ENCODE peak calls at places on chromosomes 3 and 15, in seven cellular contexts. H is B cell, B is IMR-90, N is hepatocyte, Z is fibroblast of lung, A is endothelial cell of umbilical vein, C is PC-3. L is an unnamed sample.

GRCh38 chr3:19735111-19735510 is 198.9 kb downstream of the EFHB start:
- DNase-seq in H (no peak), A (no peak), C (no peak), Z (no peak), B (no peak), N (peak), L (no peak)

GRCh38 chr15:68409736-68410370 is 22.1 kb downstream of the ITGA11 start:
- DNase-seq in B (no peak), Z (no peak), A (no peak), H (no peak), N (no peak), C (no peak), L (no peak)

GRCh38 chr15:72859023-72859756 is 75.6 kb upstream of the ADPGK start:
- DNase-seq in A (no peak), N (peak), B (no peak), Z (no peak), C (no peak), H (no peak), L (no peak)

GRCh38 chr15:29651476-29652072 is 170.7 kb downstream of the TJP1 start:
- DNase-seq in C (no peak), A (no peak), H (no peak), Z (no peak), N (no peak), B (no peak), L (no peak)

GRCh38 chr3:115581347-115582135 is 41.8 kb upstream of the GAP43 start:
- DNase-seq in Z (peak), C (peak), A (no peak), N (peak), H (no peak), B (peak), L (peak)

GRCh38 chr3:143070977-143071551 is 48.5 kb upstream of the CHST2 start:
- DNase-seq in Z (peak), A (no peak), C (peak), H (no peak), B (peak), N (peak), L (peak)

GRCh38 chr3:155386817-155387403 is 93.4 kb upstream of the STRIT1 start:
- DNase-seq in N (no peak), Z (peak), C (no peak), A (no peak), H (no peak), B (no peak), L (no peak)

GRCh38 chr3:72336821-72337479 is 511.3 kb downstream of the SHQ1 start:
- DNase-seq in B (peak), C (peak), A (peak), Z (peak), H (no peak), N (peak), L (peak)

GRCh38 chr15:47987461-47987860 is 133.3 kb upstream of the SLC24A5 start:
- DNase-seq in N (no peak), Z (no peak), H (no peak), C (no peak), A (no peak), B (no peak), L (no peak)

GRCh38 chr3:177905895-177906511 is 630.2 kb upstream of the KCNMB2 start:
- DNase-seq in C (peak), H (no peak), Z (peak), A (peak), B (peak), N (no peak), L (peak)

GRCh38 chr3:30473374-30474051 is 132.9 kb upstream of the TGFBR2 start:
- DNase-seq in C (peak), N (no peak), H (no peak), Z (peak), A (no peak), B (peak), L (peak)

GRCh38 chr3:190217081-190217480 is 96.4 kb upstream of the P3H2 start:
- DNase-seq in B (peak), Z (peak), H (no peak), N (no peak), C (peak), A (no peak), L (peak)

GRCh38 chr15:48112242-48112641 is 8.5 kb upstream of the SLC24A5 start:
- DNase-seq in Z (peak), A (peak), C (peak), H (no peak), N (peak), B (peak), L (peak)

GRCh38 chr3:193742628-193743027 is 149.6 kb downstream of the OPA1 start:
- DNase-seq in C (no peak), B (no peak), H (no peak), A (no peak), Z (no peak), N (no peak), L (no peak)

GRCh38 chr3:15514663-15515357 is 6.7 kb downstream of the COLQ start:
- DNase-seq in A (no peak), N (no peak), Z (no peak), C (no peak), H (no peak), B (peak), L (no peak)

GRCh38 chr15:63501256-63502089 is 2.9 kb upstream of the USP3 start:
- DNase-seq in B (peak), A (peak), N (peak), H (no peak), C (peak), Z (peak), L (peak)

GRCh38 chr15:50810128-50810527 is 44.6 kb upstream of the SPPL2A start:
- DNase-seq in N (no peak), C (no peak), A (no peak), Z (no peak), H (no peak), B (no peak), L (no peak)

GRCh38 chr15:52427804-52428203 is 100.9 kb downstream of the MYO5A start:
- DNase-seq in B (peak), A (no peak), C (peak), Z (peak), H (no peak), N (peak), L (peak)

GRCh38 chr3:148466143-148466542 is 231.6 kb upstream of the AGTR1 start:
- DNase-seq in C (peak), B (peak), N (no peak), H (no peak), Z (no peak), A (peak), L (peak)

GRCh38 chr15:55789066-55789660 is 46.2 kb upstream of the PRTG start:
- DNase-seq in H (no peak), Z (no peak), C (peak), A (no peak), N (no peak), B (no peak), L (no peak)

GRCh38 chr3:194617827-194618226 is 15.4 kb downstream of the TMEM44 start:
- DNase-seq in B (peak), C (peak), Z (peak), N (no peak), H (no peak), A (no peak), L (peak)

GRCh38 chr3:111152506-111152905 is 80.9 kb downstream of the NECTIN3 start:
- DNase-seq in Z (peak), H (no peak), B (peak), C (no peak), N (no peak), A (no peak), L (peak)

GRCh38 chr3:131794766-131795381 is 239.9 kb downstream of the CPNE4 start:
- DNase-seq in A (peak), N (peak), C (peak), B (peak), Z (peak), H (peak), L (peak)

GRCh38 chr3:49703443-49703927 is 14.1 kb downstream of the RNF123 start:
- DNase-seq in N (peak), C (peak), B (peak), A (peak), H (peak), Z (peak), L (peak)

GRCh38 chr15:29312387-29312786 is 42.8 kb upstream of the NSMCE3 start:
- DNase-seq in N (no peak), H (no peak), B (peak), C (peak), A (no peak), Z (peak), L (peak)

GRCh38 chr3:84082726-84083125 is 876.1 kb upstream of the CADM2 start:
- DNase-seq in A (no peak), N (no peak), C (peak), H (no peak), B (no peak), Z (no peak), L (no peak)

GRCh38 chr3:84074767-84075166 is 884.0 kb upstream of the CADM2 start:
- DNase-seq in C (no peak), B (no peak), N (no peak), A (no peak), Z (no peak), H (no peak), L (no peak)

DNA sequence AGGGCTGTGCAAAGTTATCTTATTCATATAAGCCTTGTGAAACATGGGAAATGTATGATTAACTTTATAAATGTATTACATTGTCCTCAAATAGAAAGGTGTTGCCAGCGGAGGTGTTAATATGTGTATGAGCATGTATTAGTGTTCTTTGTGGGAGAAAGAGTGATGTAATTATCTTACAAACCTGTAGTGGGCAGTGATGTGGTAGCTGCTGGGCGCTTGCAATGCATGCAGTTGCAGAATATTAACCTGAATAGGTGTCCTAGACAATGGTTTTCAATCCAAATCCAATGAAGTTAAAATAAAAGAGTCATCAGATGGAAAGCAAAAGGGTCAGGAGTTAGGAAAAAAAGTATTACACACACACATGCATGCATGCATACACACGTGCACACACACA is 881.3 kb upstream of the CADM2 start:
- DNase-seq in A (no peak), H (no peak), C (peak), N (peak), B (no peak), Z (no peak), L (peak)
- TF ChIP-seq CTCF in A (no peak), H (no peak), C (peak), N (peak), B (peak), Z (no peak), L (peak)

GRCh38 chr15:43513550-43513949 is 3.9 kb upstream of the MAP1A start:
- DNase-seq in N (no peak), H (no peak), A (no peak), C (peak), B (peak), Z (no peak), L (no peak)

GRCh38 chr15:43510230-43511011 is 7.0 kb upstream of the MAP1A start:
- DNase-seq in C (peak), Z (peak), N (peak), A (peak), H (peak), B (peak), L (peak)

GRCh38 chr15:43509002-43509922 is 8.1 kb upstream of the MAP1A start:
- DNase-seq in C (no peak), H (no peak), N (no peak), B (no peak), Z (no peak), A (no peak), L (peak)

GRCh38 chr15:43509923-43510229 is 7.5 kb upstream of the MAP1A start:
- DNase-seq in N (peak), B (no peak), Z (no peak), H (no peak), A (no peak), C (no peak), L (no peak)

DNA sequence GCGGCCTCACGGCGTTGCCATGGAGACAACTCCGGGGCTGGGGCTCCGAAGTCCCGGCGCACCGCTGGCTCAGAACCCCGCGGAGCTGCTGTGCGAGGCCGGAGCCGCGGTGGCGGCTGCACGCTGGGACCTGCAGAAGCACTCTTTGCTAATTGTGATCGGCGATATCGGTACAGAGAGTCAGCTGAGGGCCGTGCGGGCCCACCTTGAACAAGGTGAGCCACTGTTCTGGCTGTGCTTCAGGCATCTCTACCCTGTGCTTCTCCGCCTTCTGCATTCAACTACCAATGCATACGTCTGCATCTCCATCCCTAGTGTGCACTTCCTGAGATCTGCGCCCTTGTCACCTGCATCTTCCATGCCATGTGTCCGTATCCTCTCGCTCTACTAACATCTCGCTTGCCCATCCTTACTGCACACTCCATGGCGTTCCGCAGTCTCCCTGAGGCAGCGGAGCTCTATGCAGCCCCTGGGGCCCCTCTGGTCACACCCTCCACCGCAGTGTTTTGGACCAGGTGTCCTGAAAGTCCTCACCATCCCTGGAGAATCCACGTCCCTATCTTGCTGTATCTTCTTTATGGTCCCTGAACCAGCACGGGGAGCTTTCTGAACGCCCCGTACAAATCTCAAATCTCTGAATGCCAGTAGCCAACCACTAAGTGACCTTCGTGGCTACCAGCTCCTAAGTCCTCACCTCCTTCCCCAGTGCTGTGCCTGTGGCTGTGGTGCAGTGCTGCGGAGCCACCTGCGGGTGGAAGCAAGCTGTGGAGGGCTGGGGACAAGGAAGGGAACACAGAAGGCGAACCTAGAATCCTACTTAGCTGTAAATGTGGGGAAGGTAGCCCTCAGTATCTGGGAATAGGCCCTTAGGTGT is 6.2 kb upstream of the MAP1A start:
- DNase-seq in A (no peak), H (peak), B (no peak), C (peak), Z (no peak), N (peak), L (peak)
- TF ChIP-seq CTCF in A (no peak), H (no peak), B (peak), C (peak), Z (peak), N (peak), L (peak)

GRCh38 chr3:52056968-52057805 is 816 bp upstream of the DUSP7 start:
- DNase-seq in N (peak), C (peak), B (peak), H (peak), A (peak), Z (peak), L (peak)

GRCh38 chr3:52054689-52055511 is 1.5 kb downstream of the DUSP7 start:
- DNase-seq in C (no peak), A (peak), B (peak), H (peak), Z (no peak), N (no peak), L (no peak)

GRCh38 chr3:52057806-52058099 is 1.4 kb upstream of the DUSP7 start:
- DNase-seq in N (no peak), Z (no peak), A (no peak), H (no peak), B (no peak), C (no peak), L (no peak)

GRCh38 chr3:52056521-52056967 is at the start of gene DUSP7:
- DNase-seq in A (no peak), Z (peak), H (peak), B (peak), C (peak), N (peak), L (peak)

GRCh38 chr3:52055537-52056351 is 627 bp downstream of the DUSP7 start:
- DNase-seq in H (peak), Z (peak), N (peak), B (peak), A (peak), C (peak), L (peak)
- TF ChIP-seq CTCF in H (no peak), Z (peak), N (no peak), B (peak), A (peak), C (no peak), L (peak)

DNA sequence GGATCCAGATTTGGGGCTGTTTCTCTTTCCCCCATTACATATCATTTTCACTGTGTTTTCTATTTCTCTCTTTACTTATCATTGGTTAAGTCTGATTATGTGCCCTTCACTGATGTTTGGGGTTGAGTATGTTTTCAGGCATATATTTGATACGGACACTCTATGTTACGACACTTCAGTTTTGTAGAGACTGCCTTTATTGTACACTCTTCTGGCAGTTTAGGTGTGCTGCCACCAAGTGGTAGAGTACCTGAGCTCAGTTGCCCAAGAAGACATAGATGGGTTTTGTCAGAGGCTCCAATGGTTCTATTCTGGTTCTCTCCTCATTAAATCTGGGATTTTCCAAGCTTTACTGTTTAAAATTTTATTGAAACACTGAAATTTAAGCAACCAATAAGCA is 255.0 kb upstream of the ROPN1 start:
- DNase-seq in C (peak), H (no peak), Z (peak), N (peak), B (peak), A (peak), L (peak)
- TF ChIP-seq CTCF in C (peak), H (no peak), Z (peak), N (peak), B (peak), A (peak), L (peak)

DNA sequence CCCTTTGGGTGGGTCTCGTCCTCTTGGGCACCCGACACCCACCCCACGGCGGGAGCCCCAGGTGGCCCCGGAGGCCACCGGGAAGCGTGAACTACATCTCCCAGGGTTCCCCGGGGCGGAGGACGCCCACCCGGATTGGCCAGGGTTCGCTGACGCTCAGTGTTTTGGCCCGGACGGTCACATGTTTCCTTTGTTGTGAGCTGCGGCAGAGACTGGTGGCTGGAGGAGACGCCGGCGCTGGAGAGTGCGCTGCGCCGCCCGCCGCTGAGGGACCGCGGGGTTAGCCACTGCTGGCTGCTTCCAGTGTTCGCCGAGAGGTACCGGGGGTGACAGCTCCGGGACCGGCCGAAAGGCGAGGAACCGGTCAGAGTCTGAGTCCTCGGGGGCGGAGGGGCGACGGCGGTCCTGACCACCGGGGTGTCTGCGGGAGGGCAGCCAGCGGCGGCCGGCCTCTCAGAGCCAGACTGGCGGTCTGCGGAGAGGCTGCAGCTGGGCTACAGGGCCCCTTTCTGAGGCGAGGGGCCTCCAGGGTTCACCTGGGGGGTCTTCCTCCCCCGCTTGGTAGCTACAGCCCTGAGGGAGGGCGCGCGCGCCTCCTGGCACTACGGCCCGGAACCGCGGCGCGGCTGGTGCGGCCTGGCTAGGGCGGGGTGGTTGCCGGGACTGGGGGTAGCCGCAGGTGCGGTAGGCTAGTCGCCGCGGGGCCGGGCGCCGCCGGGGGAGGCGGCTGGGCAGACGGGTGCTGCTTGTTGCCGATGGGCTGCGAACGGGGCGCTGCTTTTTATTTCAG is at the start of gene KLHL24:
- DNase-seq in A (peak), Z (peak), H (peak), N (peak), B (peak), C (peak), L (peak)
- TF ChIP-seq CTCF in A (no peak), Z (no peak), H (no peak), N (peak), B (no peak), C (peak), L (no peak)

GRCh38 chr3:112656045-112656444 is 15.1 kb upstream of the CCDC80 start:
- DNase-seq in C (peak), N (no peak), Z (no peak), B (peak), A (no peak), H (no peak), L (no peak)

GRCh38 chr3:112653209-112653871 is 12.4 kb upstream of the CCDC80 start:
- DNase-seq in C (peak), B (peak), Z (peak), N (peak), H (no peak), A (no peak), L (peak)

GRCh38 chr3:112653881-112654300 is 12.9 kb upstream of the CCDC80 start:
- DNase-seq in N (no peak), B (peak), C (peak), H (no peak), A (no peak), Z (peak), L (peak)

GRCh38 chr3:112654492-112654891 is 13.5 kb upstream of the CCDC80 start:
- DNase-seq in N (no peak), B (peak), H (no peak), Z (no peak), C (peak), A (no peak), L (no peak)

GRCh38 chr3:112654979-112655378 is 14.0 kb upstream of the CCDC80 start:
- DNase-seq in N (no peak), H (no peak), B (no peak), A (no peak), Z (no peak), C (no peak), L (no peak)
- TF ChIP-seq CTCF in N (no peak), H (no peak), B (peak), A (no peak), Z (peak), C (peak), L (peak)

DNA sequence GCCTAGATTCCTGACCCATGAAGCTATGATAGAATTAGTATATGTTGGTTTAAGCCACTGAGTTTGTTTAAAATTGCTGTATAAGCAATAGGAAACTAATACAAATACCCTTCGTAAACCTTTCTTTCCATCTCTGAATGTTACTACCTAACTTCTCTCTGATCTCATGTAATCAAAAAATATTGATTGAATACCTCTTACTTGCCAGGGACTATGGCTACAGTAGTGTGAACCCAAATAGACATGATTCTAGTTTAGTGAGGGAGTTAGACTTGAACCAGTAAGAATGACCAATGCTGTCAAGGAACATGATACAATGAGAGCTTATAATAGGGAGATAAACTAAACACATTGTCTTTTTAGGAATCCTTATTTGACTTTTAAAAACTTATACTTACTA is 19.4 kb downstream of the STT3B start:
- DNase-seq in B (no peak), C (no peak), Z (no peak), H (no peak), N (no peak), A (no peak), L (no peak)
- TF ChIP-seq CTCF in B (no peak), C (no peak), Z (no peak), H (no peak), N (no peak), A (no peak), L (no peak)

GRCh38 chr15:40038654-40039543 is at the start of gene SRP14:
- DNase-seq in A (peak), H (peak), B (peak), C (peak), Z (peak), N (peak), L (peak)
- TF ChIP-seq CTCF in A (no peak), H (peak), B (no peak), C (no peak), Z (no peak), N (peak), L (no peak)

L was measured in choroid plexus epithelial cell.